ENCODE peak calls at places on chromosome 6, in ten cellular contexts. X is gastrocnemius medialis, Y is Peyer's patch, C is A549, M is lower leg skin, N is thyroid gland, O is HCT116, J is adrenal gland, E is NB4, A is IMR-90. B is an unnamed sample.

GRCh38 chr6:162251257-162251656 is 476.3 kb downstream of the PRKN start:
- DNase-seq in X (no peak), Y (no peak), C (peak; percentile 4), M (no peak), N (no peak), O (peak; percentile 4), J (no peak), E (peak; percentile 4), A (no peak), B (no peak)

GRCh38 chr6:25623874-25624273 is 28.1 kb upstream of the SCGN start:
- DNase-seq in X (no peak), Y (no peak), C (no peak), M (no peak), N (no peak), O (no peak), J (peak; percentile 5), E (no peak), A (no peak), B (no peak)

GRCh38 chr6:109961666-109962065 is 16.4 kb upstream of the GPR6 start:
- DNase-seq in X (no peak), Y (no peak), C (no peak), M (no peak), N (no peak), O (peak; percentile 76), J (no peak), E (no peak), A (no peak), B (peak; percentile 19)

GRCh38 chr6:37103169-37104039 is 66.5 kb upstream of the PIM1 start:
- DNase-seq in X (peak; percentile 94), Y (peak; percentile 95), C (peak; percentile 56), M (peak; percentile 50), N (peak; percentile 91), O (no peak), J (peak; percentile 86), E (peak; percentile 14), A (no peak), B (peak; percentile 19)

GRCh38 chr6:80527552-80528052 is 421.1 kb downstream of the BCKDHB start:
- DNase-seq in X (no peak), Y (no peak), C (peak; percentile 72), M (no peak), N (no peak), O (no peak), J (no peak), E (no peak), A (peak; percentile 17), B (no peak)

GRCh38 chr6:108874470-108875160 is 26.4 kb downstream of the ARMC2 start:
- DNase-seq in X (no peak), Y (no peak), C (no peak), M (no peak), N (peak; percentile 6), O (no peak), J (peak; percentile 80), E (peak; percentile 92), A (peak; percentile 46), B (no peak)

GRCh38 chr6:20569000-20569610 is 34.8 kb downstream of the CDKAL1 start:
- DNase-seq in X (no peak), Y (no peak), C (no peak), M (no peak), N (no peak), O (no peak), J (no peak), E (no peak), A (peak; percentile 37), B (peak; percentile 44)

GRCh38 chr6:70474751-70475150 is 61.4 kb downstream of the FAM135A start:
- DNase-seq in X (no peak), Y (no peak), C (no peak), M (no peak), N (no peak), O (no peak), J (no peak), E (no peak), A (peak; percentile 62), B (no peak)

GRCh38 chr6:150352321-150353296 is 16.2 kb upstream of the IYD start:
- DNase-seq in X (no peak), Y (no peak), C (peak; percentile 2), M (no peak), N (no peak), O (no peak), J (no peak), E (no peak), A (peak; percentile 36), B (no peak)

GRCh38 chr6:156748504-156748903 is 28.7 kb upstream of the ARID1B start:
- DNase-seq in X (no peak), Y (no peak), C (no peak), M (no peak), N (no peak), O (no peak), J (no peak), E (no peak), A (no peak), B (no peak)

GRCh38 chr6:139124887-139125672 is 9.8 kb upstream of the HECA start:
- DNase-seq in X (peak; percentile 46), Y (peak; percentile 65), C (peak; percentile 53), M (peak; percentile 75), N (peak; percentile 42), O (peak; percentile 70), J (peak; percentile 81), E (peak; percentile 92), A (peak; percentile 49), B (peak; percentile 26)

DNA sequence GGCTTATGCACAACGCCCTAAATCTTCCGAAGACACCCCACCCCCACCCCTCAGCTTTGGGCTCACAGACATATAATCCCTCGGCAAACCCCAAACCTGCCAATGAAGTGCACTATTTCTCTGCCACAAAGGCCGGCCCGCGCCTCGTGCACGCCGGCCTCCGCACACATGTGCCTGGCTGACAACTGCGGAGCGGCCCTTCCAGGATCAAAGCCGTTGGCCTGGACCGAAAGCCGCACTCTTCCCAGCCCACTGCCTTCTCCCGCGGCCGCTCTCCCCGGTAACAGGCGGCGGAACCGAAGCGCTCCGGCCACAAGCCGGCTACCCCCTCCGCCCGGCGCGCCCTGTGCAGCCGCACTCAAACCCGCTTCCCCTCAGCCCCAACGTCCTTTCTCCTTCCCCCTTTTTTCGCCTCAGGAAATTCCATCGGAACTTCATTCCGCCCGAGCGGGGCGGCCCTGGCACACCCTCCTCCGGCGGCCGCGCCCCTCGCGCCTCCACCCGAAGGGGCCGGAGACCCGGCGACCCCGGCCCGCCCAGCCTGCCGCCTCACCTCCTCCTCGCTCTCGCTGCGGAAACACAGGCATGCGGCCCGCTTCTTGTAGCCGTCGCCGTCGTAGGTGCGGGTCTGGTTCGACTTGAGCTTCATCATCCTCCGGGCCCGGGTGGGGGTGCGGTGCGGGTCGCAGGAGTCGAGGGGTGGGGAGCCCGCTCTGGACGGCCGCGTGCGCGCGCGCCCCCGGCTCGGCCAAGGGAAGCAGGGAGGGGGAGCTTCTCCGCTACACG is 565 bp downstream of the NUDT3 start:
- DNase-seq in X (peak; percentile 73), Y (peak; percentile 75), C (peak; percentile 66), M (peak; percentile 19), N (peak; percentile 64), O (no peak), J (peak; percentile 60), E (peak; percentile 86), A (peak; percentile 38), B (peak; percentile 41)
- TF ChIP-seq POLR2A in X (no peak), Y (no peak), C (peak; percentile 28), M (no peak), N (no peak), O (no peak), J (no peak), E (peak; percentile 19), A (peak; percentile 32), B (peak; percentile 19)

DNA sequence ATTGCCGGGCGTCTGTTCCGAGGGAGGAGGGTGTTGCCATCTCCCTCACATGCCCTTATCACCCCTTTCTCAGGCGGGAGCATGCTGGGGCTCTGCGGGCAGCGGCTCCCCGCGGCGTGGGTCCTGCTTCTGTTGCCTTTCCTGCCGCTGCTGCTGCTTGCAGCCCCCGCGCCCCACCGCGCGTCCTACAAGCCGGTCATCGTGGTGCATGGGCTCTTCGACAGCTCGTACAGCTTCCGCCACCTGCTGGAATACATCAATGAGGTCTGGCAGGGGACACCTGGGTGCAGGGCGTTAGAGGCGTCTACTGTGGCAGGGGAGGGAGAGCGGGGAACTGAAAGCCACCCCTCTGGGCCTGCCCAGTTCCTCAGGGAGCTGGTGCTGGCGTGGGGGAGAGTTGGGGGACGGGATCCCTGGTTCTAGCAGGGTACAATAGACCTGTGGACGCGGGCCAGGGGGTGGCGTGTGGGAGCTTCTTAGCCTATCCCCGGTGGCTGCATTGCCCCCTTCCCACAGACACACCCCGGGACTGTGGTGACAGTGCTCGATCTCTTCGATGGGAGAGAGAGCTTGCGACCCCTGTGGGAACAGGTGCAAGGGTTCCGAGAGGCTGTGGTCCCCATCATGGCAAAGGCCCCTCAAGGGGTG is 697 bp downstream of the PPT2 start:
- DNase-seq in X (peak; percentile 77), Y (peak; percentile 78), C (peak; percentile 71), M (no peak), N (peak; percentile 87), O (peak; percentile 54), J (peak; percentile 83), E (peak; percentile 84), A (peak; percentile 71), B (peak; percentile 64)
- TF ChIP-seq POLR2A in X (no peak), Y (no peak), C (no peak), M (no peak), N (no peak), O (no peak), J (no peak), E (no peak), A (no peak), B (no peak)

DNA sequence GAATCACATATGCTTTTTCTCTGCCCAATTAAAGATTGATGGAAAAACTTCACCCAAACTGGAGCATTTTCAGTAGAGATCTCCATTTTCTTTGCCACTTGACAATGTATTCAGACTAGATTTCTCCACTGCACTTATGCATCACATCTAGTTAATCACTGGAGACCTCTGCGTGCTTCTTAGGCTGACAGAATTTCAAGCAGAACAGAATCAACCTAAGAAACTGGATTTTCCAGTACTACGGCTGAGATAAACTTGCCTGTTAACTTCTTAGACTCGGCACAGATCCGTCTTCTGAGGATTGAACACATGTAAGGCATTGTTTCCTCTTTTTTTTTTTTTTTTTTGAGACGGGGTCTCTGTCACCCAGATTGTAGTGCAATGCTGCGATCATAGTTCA is 139.2 kb downstream of the LRRC1 start:
- DNase-seq in X (no peak), Y (no peak), C (no peak), M (no peak), N (no peak), O (no peak), J (no peak), E (no peak), A (no peak), B (no peak)
- TF ChIP-seq POLR2A in X (no peak), Y (no peak), C (no peak), M (no peak), N (no peak), O (no peak), J (no peak), E (no peak), A (no peak), B (no peak)

DNA sequence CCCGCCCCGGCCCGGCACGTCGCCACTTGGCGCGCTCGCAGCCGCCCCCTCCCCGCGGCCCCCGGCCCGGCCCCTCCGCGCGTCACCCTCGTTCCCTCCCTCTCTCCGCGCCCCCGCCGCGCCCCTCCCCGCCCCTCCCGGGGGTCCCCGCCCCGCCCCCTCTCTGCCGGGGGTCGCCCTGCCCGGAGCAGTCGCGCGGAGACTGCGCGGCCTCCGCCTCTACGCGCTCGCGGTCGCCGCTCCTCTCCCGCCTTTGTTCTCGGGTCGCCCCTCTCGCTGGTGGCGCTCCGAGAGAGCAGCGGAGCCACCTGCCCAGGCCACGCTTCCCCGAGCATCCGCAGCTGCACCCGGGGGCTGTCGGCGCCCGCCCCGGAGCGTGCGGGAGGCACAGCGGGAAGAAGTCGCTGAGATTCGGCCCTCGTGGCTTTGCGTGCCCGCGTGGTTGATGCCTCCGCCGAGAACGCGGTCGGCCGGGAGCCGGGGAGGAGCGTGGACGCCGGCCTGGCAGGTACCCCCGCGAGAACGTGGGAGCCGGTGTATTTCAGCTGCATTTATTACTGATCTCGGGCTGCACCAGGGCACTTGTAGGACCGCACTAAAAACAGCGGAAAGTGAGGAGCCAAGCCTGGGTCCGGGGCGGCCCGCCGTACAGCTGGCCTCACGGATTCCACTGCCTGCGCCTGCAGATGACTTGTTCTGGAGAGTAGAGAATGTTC is 412 bp upstream of the PHF10 start:
- DNase-seq in X (peak; percentile 25), Y (peak; percentile 77), C (peak; percentile 38), M (peak; percentile 25), N (peak; percentile 55), O (no peak), J (peak; percentile 39), E (peak; percentile 88), A (peak; percentile 24), B (no peak)
- TF ChIP-seq POLR2A in X (peak; percentile 29), Y (no peak), C (peak; percentile 20), M (no peak), N (no peak), O (no peak), J (no peak), E (peak; percentile 54), A (peak; percentile 92), B (no peak)